ENCODE peak calls at places on chromosomes 4 and X, in eight cellular contexts. One of them, this sample, is unnamed.
A peak's percentile ranks its signal among the peaks of the same experiment; 100 is the strongest.

GRCh38 chr4:54063737-54064316 is 578 bp downstream of the CHIC2 start:
- DNase-seq in psoas muscle: peak; percentile 36
- DNase-seq in astrocyte: no peak
- DNase-seq in uterus: peak; percentile 29
- DNase-seq in A549: peak; percentile 22
- DNase-seq in CD8-positive, alpha-beta T cell: peak; percentile 23
- DNase-seq in ascending aorta: peak; percentile 75
- DNase-seq in kidney epithelial cell: no peak
- DNase-seq in this sample: no peak

GRCh38 chrX:140524556-140524955 is 19.7 kb upstream of the SOX3 start:
- DNase-seq in ascending aorta: no peak
- DNase-seq in CD8-positive, alpha-beta T cell: no peak
- DNase-seq in kidney epithelial cell: no peak
- DNase-seq in A549: no peak
- DNase-seq in psoas muscle: no peak
- DNase-seq in uterus: no peak
- DNase-seq in astrocyte: peak; percentile 81
- DNase-seq in this sample: no peak

GRCh38 chrX:71111141-71111843 is at the start of gene IL2RG:
- DNase-seq in ascending aorta: no peak
- DNase-seq in astrocyte: no peak
- DNase-seq in A549: no peak
- DNase-seq in uterus: no peak
- DNase-seq in psoas muscle: no peak
- DNase-seq in CD8-positive, alpha-beta T cell: peak; percentile 65
- DNase-seq in kidney epithelial cell: no peak
- DNase-seq in this sample: no peak

GRCh38 chr4:40840985-40841571 is 91.3 kb downstream of the NSUN7 start:
- DNase-seq in ascending aorta: peak; percentile 91
- DNase-seq in A549: peak; percentile 78
- DNase-seq in CD8-positive, alpha-beta T cell: peak; percentile 50
- DNase-seq in kidney epithelial cell: peak; percentile 72
- DNase-seq in uterus: peak; percentile 37
- DNase-seq in astrocyte: peak; percentile 81
- DNase-seq in psoas muscle: peak; percentile 76
- DNase-seq in this sample: no peak

GRCh38 chrX:106752101-106752678 is 25.7 kb downstream of the RNF128 start:
- DNase-seq in psoas muscle: no peak
- DNase-seq in CD8-positive, alpha-beta T cell: no peak
- DNase-seq in ascending aorta: no peak
- DNase-seq in kidney epithelial cell: no peak
- DNase-seq in astrocyte: no peak
- DNase-seq in uterus: no peak
- DNase-seq in A549: peak; percentile 4
- DNase-seq in this sample: no peak

GRCh38 chrX:74505437-74505836 is 84.1 kb downstream of the SLC16A2 start:
- DNase-seq in astrocyte: no peak
- DNase-seq in A549: no peak
- DNase-seq in CD8-positive, alpha-beta T cell: no peak
- DNase-seq in kidney epithelial cell: no peak
- DNase-seq in uterus: no peak
- DNase-seq in psoas muscle: no peak
- DNase-seq in ascending aorta: no peak
- DNase-seq in this sample: no peak

GRCh38 chrX:50905334-50905733 is 5.2 kb upstream of the BMP15 start:
- DNase-seq in kidney epithelial cell: no peak
- DNase-seq in uterus: no peak
- DNase-seq in astrocyte: no peak
- DNase-seq in ascending aorta: no peak
- DNase-seq in A549: peak; percentile 3
- DNase-seq in psoas muscle: no peak
- DNase-seq in CD8-positive, alpha-beta T cell: no peak
- DNase-seq in this sample: no peak

GRCh38 chr4:88327669-88328068 is 43.3 kb upstream of the PPM1K start:
- DNase-seq in CD8-positive, alpha-beta T cell: no peak
- DNase-seq in kidney epithelial cell: no peak
- DNase-seq in astrocyte: no peak
- DNase-seq in ascending aorta: no peak
- DNase-seq in psoas muscle: no peak
- DNase-seq in A549: no peak
- DNase-seq in uterus: no peak
- DNase-seq in this sample: no peak

GRCh38 chrX:125295337-125295736 is 24.3 kb upstream of the TEX13C start:
- DNase-seq in uterus: no peak
- DNase-seq in A549: no peak
- DNase-seq in astrocyte: no peak
- DNase-seq in kidney epithelial cell: no peak
- DNase-seq in ascending aorta: no peak
- DNase-seq in psoas muscle: no peak
- DNase-seq in CD8-positive, alpha-beta T cell: no peak
- DNase-seq in this sample: no peak

GRCh38 chr4:112853662-112854256 is 195.7 kb upstream of the ANK2 start:
- DNase-seq in A549: no peak
- DNase-seq in uterus: no peak
- DNase-seq in CD8-positive, alpha-beta T cell: no peak
- DNase-seq in ascending aorta: no peak
- DNase-seq in psoas muscle: no peak
- DNase-seq in astrocyte: no peak
- DNase-seq in kidney epithelial cell: no peak
- DNase-seq in this sample: no peak

GRCh38 chr4:2500547-2500946 is 31.6 kb downstream of the RNF4 start:
- DNase-seq in uterus: no peak
- DNase-seq in psoas muscle: no peak
- DNase-seq in kidney epithelial cell: no peak
- DNase-seq in ascending aorta: no peak
- DNase-seq in CD8-positive, alpha-beta T cell: no peak
- DNase-seq in astrocyte: no peak
- DNase-seq in A549: no peak
- DNase-seq in this sample: no peak

GRCh38 chrX:120144178-120144844 is 14.1 kb upstream of the RHOXF2 start:
- DNase-seq in uterus: peak; percentile 28
- DNase-seq in kidney epithelial cell: no peak
- DNase-seq in astrocyte: no peak
- DNase-seq in CD8-positive, alpha-beta T cell: no peak
- DNase-seq in psoas muscle: no peak
- DNase-seq in ascending aorta: no peak
- DNase-seq in A549: no peak
- DNase-seq in this sample: no peak

GRCh38 chrX:48617542-48618340 is 20.4 kb downstream of the WDR13 start:
- DNase-seq in kidney epithelial cell: no peak
- DNase-seq in ascending aorta: no peak
- DNase-seq in CD8-positive, alpha-beta T cell: no peak
- DNase-seq in uterus: no peak
- DNase-seq in psoas muscle: no peak
- DNase-seq in astrocyte: peak; percentile 4
- DNase-seq in A549: no peak
- DNase-seq in this sample: no peak

GRCh38 chr4:114495471-114495928 is 103.1 kb upstream of the UGT8 start:
- DNase-seq in CD8-positive, alpha-beta T cell: no peak
- DNase-seq in kidney epithelial cell: no peak
- DNase-seq in uterus: no peak
- DNase-seq in psoas muscle: no peak
- DNase-seq in astrocyte: no peak
- DNase-seq in A549: no peak
- DNase-seq in ascending aorta: no peak
- DNase-seq in this sample: no peak

GRCh38 chr4:142566780-142567179 is 279.3 kb downstream of the INPP4B start:
- DNase-seq in kidney epithelial cell: no peak
- DNase-seq in uterus: no peak
- DNase-seq in ascending aorta: no peak
- DNase-seq in astrocyte: no peak
- DNase-seq in CD8-positive, alpha-beta T cell: no peak
- DNase-seq in A549: no peak
- DNase-seq in psoas muscle: no peak
- DNase-seq in this sample: no peak

GRCh38 chr4:7988437-7988836 is 48.8 kb upstream of the AFAP1 start:
- DNase-seq in uterus: no peak
- DNase-seq in kidney epithelial cell: no peak
- DNase-seq in CD8-positive, alpha-beta T cell: no peak
- DNase-seq in ascending aorta: no peak
- DNase-seq in astrocyte: peak; percentile 53
- DNase-seq in psoas muscle: no peak
- DNase-seq in A549: no peak
- DNase-seq in this sample: no peak

GRCh38 chr4:52102587-52102986 is 51.5 kb downstream of the SPATA18 start:
- DNase-seq in A549: peak; percentile 18
- DNase-seq in CD8-positive, alpha-beta T cell: no peak
- DNase-seq in ascending aorta: no peak
- DNase-seq in astrocyte: peak; percentile 42
- DNase-seq in kidney epithelial cell: peak; percentile 48
- DNase-seq in uterus: no peak
- DNase-seq in psoas muscle: no peak
- DNase-seq in this sample: no peak

GRCh38 chr4:40040908-40041307 is 15.7 kb upstream of the N4BP2 start:
- DNase-seq in astrocyte: no peak
- DNase-seq in CD8-positive, alpha-beta T cell: no peak
- DNase-seq in psoas muscle: no peak
- DNase-seq in kidney epithelial cell: no peak
- DNase-seq in uterus: no peak
- DNase-seq in A549: no peak
- DNase-seq in ascending aorta: no peak
- DNase-seq in this sample: no peak

GRCh38 chrX:54509401-54509800 is 13.4 kb upstream of the FGD1 start:
- DNase-seq in kidney epithelial cell: no peak
- DNase-seq in CD8-positive, alpha-beta T cell: no peak
- DNase-seq in astrocyte: peak; percentile 11
- DNase-seq in A549: no peak
- DNase-seq in psoas muscle: no peak
- DNase-seq in uterus: no peak
- DNase-seq in ascending aorta: no peak
- DNase-seq in this sample: no peak

GRCh38 chrX:31212856-31213748 is 141.3 kb upstream of the FTHL17 start:
- DNase-seq in ascending aorta: no peak
- DNase-seq in astrocyte: no peak
- DNase-seq in uterus: no peak
- DNase-seq in CD8-positive, alpha-beta T cell: no peak
- DNase-seq in kidney epithelial cell: no peak
- DNase-seq in A549: no peak
- DNase-seq in psoas muscle: no peak
- DNase-seq in this sample: no peak

GRCh38 chrX:31215277-31215815 is 143.5 kb upstream of the FTHL17 start:
- DNase-seq in A549: no peak
- DNase-seq in psoas muscle: no peak
- DNase-seq in ascending aorta: no peak
- DNase-seq in kidney epithelial cell: no peak
- DNase-seq in uterus: no peak
- DNase-seq in astrocyte: no peak
- DNase-seq in CD8-positive, alpha-beta T cell: no peak
- DNase-seq in this sample: no peak

GRCh38 chrX:31217111-31217510 is 145.3 kb upstream of the FTHL17 start:
- DNase-seq in astrocyte: no peak
- DNase-seq in psoas muscle: no peak
- DNase-seq in kidney epithelial cell: no peak
- DNase-seq in ascending aorta: no peak
- DNase-seq in uterus: no peak
- DNase-seq in CD8-positive, alpha-beta T cell: no peak
- DNase-seq in A549: no peak
- DNase-seq in this sample: no peak

GRCh38 chrX:31209005-31209612 is 137.3 kb upstream of the FTHL17 start:
- DNase-seq in psoas muscle: no peak
- DNase-seq in CD8-positive, alpha-beta T cell: no peak
- DNase-seq in ascending aorta: no peak
- DNase-seq in kidney epithelial cell: no peak
- DNase-seq in astrocyte: peak; percentile 16
- DNase-seq in uterus: no peak
- DNase-seq in A549: no peak
- DNase-seq in this sample: no peak

GRCh38 chrX:31213941-31214340 is 142.1 kb upstream of the FTHL17 start:
- DNase-seq in kidney epithelial cell: no peak
- DNase-seq in uterus: no peak
- DNase-seq in astrocyte: no peak
- DNase-seq in A549: no peak
- DNase-seq in ascending aorta: no peak
- DNase-seq in CD8-positive, alpha-beta T cell: no peak
- DNase-seq in psoas muscle: no peak
- DNase-seq in this sample: no peak
- TF ChIP-seq CTCF in kidney epithelial cell: peak; percentile 62
- TF ChIP-seq CTCF in uterus: no peak
- TF ChIP-seq CTCF in astrocyte: peak; percentile 39
- TF ChIP-seq CTCF in A549: no peak
- TF ChIP-seq CTCF in ascending aorta: no peak
- TF ChIP-seq CTCF in CD8-positive, alpha-beta T cell: no peak
- TF ChIP-seq CTCF in psoas muscle: peak; percentile 30
- TF ChIP-seq CTCF in this sample: peak; percentile 57

GRCh38 chr4:152352215-152352614 is 183.7 kb downstream of the FBXW7 start:
- DNase-seq in A549: no peak
- DNase-seq in psoas muscle: no peak
- DNase-seq in astrocyte: no peak
- DNase-seq in ascending aorta: no peak
- DNase-seq in kidney epithelial cell: no peak
- DNase-seq in uterus: no peak
- DNase-seq in CD8-positive, alpha-beta T cell: no peak
- DNase-seq in this sample: no peak
- H3K4me3 ChIP-seq in A549: peak overlapping the region; percentile 43
- H3K4me3 ChIP-seq in psoas muscle: peak overlapping the region; percentile 58
- H3K4me3 ChIP-seq in astrocyte: peak overlapping the region; percentile 70
- H3K4me3 ChIP-seq in ascending aorta: peak overlapping the region; percentile 65
- H3K4me3 ChIP-seq in kidney epithelial cell: peak overlapping the region; percentile 54
- H3K4me3 ChIP-seq in uterus: peak overlapping the region; percentile 43
- H3K4me3 ChIP-seq in CD8-positive, alpha-beta T cell: peak overlapping the region; percentile 19
- H3K4me3 ChIP-seq in this sample: peak overlapping the region; percentile 54

GRCh38 chrX:129655547-129656248 is 942 bp upstream of the APLN start:
- DNase-seq in ascending aorta: peak; percentile 55
- DNase-seq in kidney epithelial cell: no peak
- DNase-seq in A549: peak; percentile 48
- DNase-seq in CD8-positive, alpha-beta T cell: no peak
- DNase-seq in astrocyte: no peak
- DNase-seq in uterus: no peak
- DNase-seq in psoas muscle: no peak
- DNase-seq in this sample: no peak
- TF ChIP-seq CTCF in ascending aorta: no peak
- TF ChIP-seq CTCF in kidney epithelial cell: no peak
- TF ChIP-seq CTCF in A549: peak; percentile 38
- TF ChIP-seq CTCF in CD8-positive, alpha-beta T cell: no peak
- TF ChIP-seq CTCF in astrocyte: no peak
- TF ChIP-seq CTCF in uterus: no peak
- TF ChIP-seq CTCF in psoas muscle: no peak
- TF ChIP-seq CTCF in this sample: peak; percentile 53

DNA sequence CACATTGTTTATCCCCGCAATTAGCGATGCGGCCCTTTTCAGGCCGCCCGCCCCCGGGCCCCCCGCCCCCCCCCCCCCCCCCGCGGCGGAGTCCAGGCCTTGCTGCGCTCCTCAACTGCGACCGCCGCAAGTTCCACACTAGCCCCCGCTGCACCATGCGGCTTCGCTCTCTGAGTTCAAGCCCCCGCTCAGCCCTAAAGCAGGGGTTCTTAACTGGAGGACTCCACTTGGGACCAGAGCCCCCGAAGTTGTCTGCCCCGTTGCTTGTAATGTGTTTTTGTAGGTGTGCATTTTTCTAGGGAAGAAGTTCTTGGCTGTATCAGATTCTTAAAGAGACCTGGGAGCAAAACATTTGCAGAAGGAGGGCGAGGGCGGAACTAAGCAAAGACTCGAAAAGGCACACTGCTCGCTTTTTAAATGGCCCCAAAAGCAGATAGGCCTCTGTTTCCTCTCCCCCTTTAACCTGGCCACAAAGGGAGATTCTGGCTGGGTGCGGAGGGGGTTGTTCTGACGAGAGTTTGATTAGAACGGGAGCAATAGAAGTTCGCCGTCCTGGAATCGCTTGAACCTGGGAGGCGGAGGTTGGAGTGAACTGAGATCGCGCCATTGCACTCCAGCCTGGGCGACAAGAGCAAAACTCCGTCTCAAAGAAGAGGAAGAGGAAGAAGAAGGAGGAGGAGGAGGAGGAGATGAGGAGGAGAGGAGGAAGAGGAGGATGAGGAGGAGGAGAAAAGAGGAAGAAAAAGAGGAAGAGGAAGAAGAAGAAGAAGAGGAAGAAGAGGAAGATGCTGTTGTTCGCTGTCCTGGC is 2.3 kb upstream of the MSX1 start:
- DNase-seq in astrocyte: no peak
- DNase-seq in A549: no peak
- DNase-seq in uterus: no peak
- DNase-seq in CD8-positive, alpha-beta T cell: no peak
- DNase-seq in kidney epithelial cell: no peak
- DNase-seq in ascending aorta: no peak
- DNase-seq in psoas muscle: no peak
- DNase-seq in this sample: no peak
- H3K4me3 ChIP-seq in astrocyte: no peak overlapping the region
- H3K4me3 ChIP-seq in A549: peak overlapping the region; percentile 38
- H3K4me3 ChIP-seq in uterus: peak overlapping the region; percentile 20
- H3K4me3 ChIP-seq in CD8-positive, alpha-beta T cell: no peak overlapping the region
- H3K4me3 ChIP-seq in kidney epithelial cell: no peak overlapping the region
- H3K4me3 ChIP-seq in ascending aorta: peak overlapping the region; percentile 46
- H3K4me3 ChIP-seq in psoas muscle: peak overlapping the region; percentile 55
- H3K4me3 ChIP-seq in this sample: no peak overlapping the region

This sample was measured in LNCaP clone FGC.